ENCODE peak calls at places on chromosomes 1 and 21, in four cellular contexts. B, T, S and E are unnamed samples.

GRCh38 chr21:39022035-39022900 is 161.0 kb downstream of the PSMG1 start:
- DNase-seq in B (no peak), T (no peak), S (no peak), E (no peak)

GRCh38 chr1:164223378-164223777 is 335.6 kb upstream of the PBX1 start:
- DNase-seq in B (no peak), T (no peak), S (no peak), E (no peak)

GRCh38 chr1:2003564-2004131 is at the start of gene CFAP74:
- DNase-seq in B (no peak), T (no peak), S (no peak), E (no peak)

GRCh38 chr1:84691139-84691783 is 1.0 kb upstream of the SSX2IP start:
- DNase-seq in B (no peak), T (no peak), S (no peak), E (no peak)

GRCh38 chr1:143497374-143497747 is 474.4 kb downstream of the FAM72C start:
- DNase-seq in B (no peak), T (peak), S (no peak), E (no peak)

GRCh38 chr21:43318841-43319781 is 107.8 kb downstream of the SIK1 start:
- DNase-seq in B (no peak), T (no peak), S (no peak), E (no peak)

GRCh38 chr21:27674037-27674436 is 707.1 kb upstream of the ADAMTS5 start:
- DNase-seq in B (no peak), T (no peak), S (no peak), E (no peak)

GRCh38 chr1:2801535-2802291 is at the start of gene TTC34:
- DNase-seq in B (no peak), T (peak), S (no peak), E (no peak)

GRCh38 chr21:15324542-15324941 is 259.7 kb upstream of the NRIP1 start:
- DNase-seq in B (no peak), T (no peak), S (no peak), E (no peak)

GRCh38 chr1:173191011-173191410 is 16.1 kb downstream of the TNFSF4 start:
- DNase-seq in B (no peak), T (no peak), S (no peak), E (no peak)

GRCh38 chr21:43829575-43830119 is 35.4 kb upstream of the AGPAT3 start:
- DNase-seq in B (no peak), T (no peak), S (no peak), E (no peak)

GRCh38 chr1:167775178-167775577 is 53.4 kb downstream of the MPZL1 start:
- DNase-seq in B (no peak), T (no peak), S (no peak), E (no peak)

GRCh38 chr1:117895482-117896114 is 33.8 kb downstream of the GDAP2 start:
- DNase-seq in B (peak), T (peak), S (peak), E (peak)

GRCh38 chr1:213600879-213601278 is 386.9 kb upstream of the PROX1 start:
- DNase-seq in B (no peak), T (no peak), S (no peak), E (no peak)

GRCh38 chr1:26724938-26725337 is 29.1 kb downstream of the ARID1A start:
- DNase-seq in B (no peak), T (no peak), S (no peak), E (no peak)

GRCh38 chr21:42975886-42976608 is 1.7 kb downstream of the PKNOX1 start:
- DNase-seq in B (no peak), T (no peak), S (no peak), E (no peak)

GRCh38 chr21:25370311-25370744 is 237.0 kb downstream of the MRPL39 start:
- DNase-seq in B (no peak), T (no peak), S (no peak), E (no peak)

GRCh38 chr1:22064751-22065402 is 12.4 kb downstream of the CDC42 start:
- DNase-seq in B (no peak), T (no peak), S (no peak), E (no peak)

GRCh38 chr1:183238071-183238470 is 52.0 kb downstream of the LAMC2 start:
- DNase-seq in B (no peak), T (no peak), S (no peak), E (no peak)

GRCh38 chr1:17306407-17306806 is 1.6 kb upstream of the PADI4 start:
- DNase-seq in B (no peak), T (no peak), S (no peak), E (no peak)

GRCh38 chr1:163561570-163562295 is 240.0 kb downstream of the NUF2 start:
- DNase-seq in B (no peak), T (no peak), S (no peak), E (no peak)

GRCh38 chr1:26496881-26497280 is 24.6 kb downstream of the HMGN2 start:
- DNase-seq in B (no peak), T (no peak), S (no peak), E (no peak)

GRCh38 chr1:27554293-27554692 is 49.7 kb downstream of the AHDC1 start:
- DNase-seq in B (no peak), T (no peak), S (no peak), E (no peak)

GRCh38 chr1:68015369-68015768 is 35.1 kb downstream of the DIRAS3 start:
- DNase-seq in B (no peak), T (no peak), S (no peak), E (no peak)

GRCh38 chr1:37265786-37266667 is 208.4 kb upstream of the ZC3H12A start:
- DNase-seq in B (no peak), T (no peak), S (no peak), E (no peak)

GRCh38 chr1:220767312-220768126 is 19.2 kb upstream of the MTARC1 start:
- DNase-seq in B (no peak), T (no peak), S (no peak), E (no peak)

GRCh38 chr1:222454782-222455181 is 93.1 kb downstream of the HHIPL2 start:
- DNase-seq in B (no peak), T (no peak), S (no peak), E (no peak)

GRCh38 chr21:43331962-43332458 is 94.9 kb downstream of the SIK1 start:
- DNase-seq in B (no peak), T (no peak), S (no peak), E (peak)

GRCh38 chr1:109625601-109626560 is 6.2 kb downstream of the AMPD2 start:
- DNase-seq in B (no peak), T (no peak), S (no peak), E (no peak)

GRCh38 chr1:56532359-56532696 is 47.0 kb downstream of the PLPP3 start:
- DNase-seq in B (no peak), T (no peak), S (no peak), E (no peak)

DNA sequence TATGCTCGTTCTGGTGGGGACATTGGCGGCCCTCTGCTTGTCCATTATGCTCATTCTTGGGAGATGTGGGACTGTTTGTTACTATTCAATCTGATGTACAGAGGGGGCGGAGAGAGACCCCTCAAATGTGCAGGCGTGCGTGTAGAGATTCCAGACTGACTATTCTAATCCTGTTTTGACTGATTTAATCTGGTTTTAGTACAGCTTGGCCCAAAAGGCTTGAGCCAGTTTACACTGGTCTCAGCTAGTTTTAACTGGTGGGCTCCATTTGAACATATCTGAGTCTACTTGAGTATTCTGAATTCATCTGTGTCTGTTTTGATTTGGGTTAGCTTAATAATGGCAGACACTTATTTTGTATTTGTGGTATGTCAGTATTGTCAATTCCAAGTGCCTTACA is 6.5 kb upstream of the TINAGL1 start:
- DNase-seq in B (no peak), T (no peak), S (no peak), E (no peak)
- H3K27ac ChIP-seq in B (no peak), T (no peak), S (no peak), E (peak)

GRCh38 chr1:206939131-206939530 is 7.1 kb downstream of the PIGR start:
- DNase-seq in B (no peak), T (no peak), S (no peak), E (no peak)

GRCh38 chr1:206941766-206942418 is 4.4 kb downstream of the PIGR start:
- DNase-seq in B (no peak), T (peak), S (no peak), E (no peak)

GRCh38 chr1:206940588-206940936 is 5.7 kb downstream of the PIGR start:
- DNase-seq in B (no peak), T (no peak), S (no peak), E (no peak)

GRCh38 chr1:206937437-206937836 is 8.8 kb downstream of the PIGR start:
- DNase-seq in B (no peak), T (no peak), S (no peak), E (no peak)

DNA sequence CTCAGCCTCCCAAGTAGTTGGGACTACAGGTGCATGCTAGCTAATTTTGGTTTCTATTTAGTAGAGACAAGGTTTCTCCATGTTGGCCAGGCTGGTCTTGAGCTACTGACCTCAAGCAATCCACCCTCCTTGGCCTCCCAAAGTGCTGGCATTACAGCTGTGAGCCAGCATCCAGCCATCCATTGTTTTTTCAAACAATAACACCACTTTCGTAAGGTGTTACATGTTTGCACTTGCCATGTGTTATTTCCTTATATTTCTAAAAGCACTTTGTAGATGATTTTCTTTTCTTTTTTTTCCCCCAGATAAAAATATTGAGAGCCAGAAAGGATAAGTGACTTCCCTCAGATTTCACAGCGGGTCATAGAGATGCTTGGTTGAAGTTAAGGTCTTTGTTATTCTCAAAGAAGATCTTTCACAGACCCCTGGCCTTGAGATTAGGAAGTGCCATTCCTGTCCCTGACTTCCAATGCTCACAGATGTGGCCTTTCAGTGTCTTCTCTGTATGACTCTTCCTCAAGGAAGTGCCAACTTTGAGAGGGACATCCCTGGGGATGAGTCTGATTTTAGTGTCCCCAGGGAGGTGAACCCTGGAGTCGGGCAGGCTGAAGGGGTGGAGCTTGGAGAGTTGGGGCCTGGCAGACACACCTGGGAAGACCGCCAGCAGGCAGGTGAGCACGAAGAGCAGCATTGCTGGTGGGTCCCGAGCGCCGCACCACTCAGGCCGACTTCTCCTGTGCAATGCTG is 6.3 kb downstream of the PIGR start:
- DNase-seq in B (no peak), T (peak), S (no peak), E (no peak)
- H3K27ac ChIP-seq in B (no peak), T (peak), S (no peak), E (no peak)

GRCh38 chr1:94976996-94977548 is 50.2 kb upstream of the CNN3 start:
- DNase-seq in B (no peak), T (no peak), S (no peak), E (no peak)

GRCh38 chr1:94971491-94971924 is 44.6 kb upstream of the CNN3 start:
- DNase-seq in B (no peak), T (no peak), S (no peak), E (no peak)

GRCh38 chr1:94974824-94975223 is 47.9 kb upstream of the CNN3 start:
- DNase-seq in B (no peak), T (no peak), S (no peak), E (no peak)

GRCh38 chr1:94973271-94973922 is 46.5 kb upstream of the CNN3 start:
- DNase-seq in B (no peak), T (no peak), S (no peak), E (no peak)

GRCh38 chr1:94974224-94974623 is 47.3 kb upstream of the CNN3 start:
- DNase-seq in B (no peak), T (no peak), S (no peak), E (no peak)
- H3K27ac ChIP-seq in B (no peak), T (peak), S (no peak), E (peak)

DNA sequence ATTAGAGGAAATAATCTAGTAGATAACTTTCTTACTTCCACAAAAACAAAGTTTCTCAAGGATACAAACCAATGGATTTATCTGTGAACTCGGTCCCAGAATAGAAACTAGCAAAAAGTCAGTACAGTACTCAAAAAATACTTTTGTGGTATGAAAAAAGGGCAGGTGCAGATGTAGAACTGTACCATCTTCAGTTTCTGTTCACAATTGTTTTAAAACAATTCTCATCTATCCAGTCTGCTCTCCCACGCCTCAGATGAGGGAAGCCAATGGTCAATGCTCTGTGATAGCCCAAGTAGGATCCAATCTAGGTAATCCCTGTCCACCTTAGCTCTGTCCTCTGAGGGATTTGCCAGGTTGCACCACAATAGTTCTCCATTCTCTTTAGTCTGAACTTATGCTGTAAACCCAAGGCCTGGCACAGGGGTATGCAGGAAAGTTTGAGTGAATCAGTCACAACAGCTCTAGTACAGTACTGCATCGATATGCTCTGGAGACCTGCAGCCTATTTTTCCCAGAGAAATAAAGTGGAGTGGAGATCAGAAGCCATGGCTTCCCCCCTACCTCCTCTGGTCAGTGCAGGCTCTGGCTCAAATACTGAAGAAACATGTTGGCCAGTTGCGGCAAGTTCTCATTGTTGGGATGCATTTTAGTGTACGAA is 1.4 kb downstream of the KTI12 start:
- DNase-seq in B (no peak), T (no peak), S (no peak), E (no peak)
- H3K27ac ChIP-seq in B (peak), T (peak), S (peak), E (peak)

GRCh38 chr1:31891280-31891679 is 46.9 kb downstream of the PTP4A2 start:
- DNase-seq in B (no peak), T (no peak), S (no peak), E (no peak)
- H3K27ac ChIP-seq in B (no peak), T (no peak), S (no peak), E (no peak)

GRCh38 chr21:32364801-32365200 is 28.0 kb downstream of the URB1 start:
- DNase-seq in B (no peak), T (no peak), S (no peak), E (no peak)

GRCh38 chr21:32360401-32360981 is 32.3 kb downstream of the URB1 start:
- DNase-seq in B (no peak), T (no peak), S (no peak), E (no peak)

GRCh38 chr21:32367158-32367557 is 25.7 kb downstream of the URB1 start:
- DNase-seq in B (no peak), T (no peak), S (no peak), E (no peak)

GRCh38 chr21:32366191-32366590 is 26.6 kb downstream of the URB1 start:
- DNase-seq in B (no peak), T (no peak), S (no peak), E (no peak)

DNA sequence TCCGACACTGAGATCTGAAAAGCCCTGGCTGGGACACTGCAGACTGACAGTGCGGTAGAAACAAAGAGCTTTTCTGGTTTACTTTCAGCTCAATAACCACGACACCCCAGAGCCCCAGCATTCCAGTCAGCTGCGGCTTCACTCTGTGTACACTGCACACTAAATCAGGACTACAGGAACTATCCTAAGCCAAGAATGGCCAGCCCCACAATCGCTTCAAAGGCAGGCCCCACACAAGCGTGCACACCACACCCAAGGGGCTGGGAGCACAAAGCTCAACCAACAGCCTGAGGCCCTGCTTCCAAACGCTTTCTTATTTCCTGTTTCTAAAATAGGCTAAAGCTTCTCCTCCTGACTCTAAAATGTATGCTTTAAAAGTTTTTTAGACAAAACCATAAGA is 28.4 kb downstream of the URB1 start:
- DNase-seq in B (no peak), T (peak), S (no peak), E (no peak)
- H3K27ac ChIP-seq in B (no peak), T (peak), S (no peak), E (no peak)

DNA sequence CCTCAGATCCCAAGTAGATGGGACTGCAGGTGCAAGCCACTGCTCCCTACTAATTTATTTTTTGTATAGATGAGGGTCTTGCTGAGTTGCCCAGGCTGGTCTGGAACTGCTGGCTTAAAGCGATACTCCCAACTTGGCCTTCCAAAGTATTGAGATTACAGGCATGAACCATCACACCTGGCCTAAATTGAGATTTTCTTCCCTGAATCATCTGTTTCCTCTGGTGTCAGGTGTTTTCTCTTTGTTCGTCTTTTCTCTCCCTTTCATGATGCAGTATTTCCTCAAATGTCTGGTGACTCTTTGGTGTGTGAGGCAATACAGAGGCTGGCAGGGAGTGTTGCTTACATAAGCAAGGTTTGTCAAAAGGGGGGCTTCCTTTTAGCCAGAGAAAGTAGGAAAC is 27.6 kb downstream of the CLDN14 start:
- DNase-seq in B (no peak), T (no peak), S (no peak), E (no peak)
- H3K27ac ChIP-seq in B (no peak), T (no peak), S (no peak), E (no peak)